ENCODE peak calls at places on chromosomes 16 and 17, in five cellular contexts. One of them, this sample, is unnamed.

GRCh38 chr17:36095992-36096391 is 6.0 kb upstream of the CCL3 start:
- DNase-seq in OCI-LY7: no peak
- DNase-seq in M059J: peak
- DNase-seq in substantia nigra: no peak
- DNase-seq in activated CD4-positive, CD25-positive, alpha-beta regulatory T cell treated with anti-CD3 and anti-CD28 coated beads, Interleukin-2, amount 50 U/mL, for 16 hours: no peak
- DNase-seq in this sample: no peak

GRCh38 chr16:47848481-47849109 is 307.2 kb downstream of the ABCC12 start:
- DNase-seq in OCI-LY7: no peak
- DNase-seq in M059J: peak
- DNase-seq in substantia nigra: peak
- DNase-seq in activated CD4-positive, CD25-positive, alpha-beta regulatory T cell treated with anti-CD3 and anti-CD28 coated beads, Interleukin-2, amount 50 U/mL, for 16 hours: no peak
- DNase-seq in this sample: peak

GRCh38 chr17:73203788-73204479 is 11.1 kb downstream of the COG1 start:
- DNase-seq in OCI-LY7: no peak
- DNase-seq in M059J: no peak
- DNase-seq in substantia nigra: no peak
- DNase-seq in activated CD4-positive, CD25-positive, alpha-beta regulatory T cell treated with anti-CD3 and anti-CD28 coated beads, Interleukin-2, amount 50 U/mL, for 16 hours: no peak
- DNase-seq in this sample: no peak

GRCh38 chr17:54883939-54884338 is 16.7 kb upstream of the TOM1L1 start:
- DNase-seq in OCI-LY7: no peak
- DNase-seq in M059J: no peak
- DNase-seq in substantia nigra: no peak
- DNase-seq in activated CD4-positive, CD25-positive, alpha-beta regulatory T cell treated with anti-CD3 and anti-CD28 coated beads, Interleukin-2, amount 50 U/mL, for 16 hours: no peak
- DNase-seq in this sample: no peak

GRCh38 chr16:15777533-15778203 is 79.2 kb downstream of the MYH11 start:
- DNase-seq in OCI-LY7: peak
- DNase-seq in M059J: peak
- DNase-seq in substantia nigra: no peak
- DNase-seq in activated CD4-positive, CD25-positive, alpha-beta regulatory T cell treated with anti-CD3 and anti-CD28 coated beads, Interleukin-2, amount 50 U/mL, for 16 hours: no peak
- DNase-seq in this sample: peak

GRCh38 chr16:8720080-8720966 is 45.9 kb downstream of the ABAT start:
- DNase-seq in OCI-LY7: peak
- DNase-seq in M059J: peak
- DNase-seq in substantia nigra: peak
- DNase-seq in activated CD4-positive, CD25-positive, alpha-beta regulatory T cell treated with anti-CD3 and anti-CD28 coated beads, Interleukin-2, amount 50 U/mL, for 16 hours: no peak
- DNase-seq in this sample: no peak

GRCh38 chr16:55292491-55292890 is 31.5 kb upstream of the IRX6 start:
- DNase-seq in OCI-LY7: no peak
- DNase-seq in M059J: no peak
- DNase-seq in substantia nigra: no peak
- DNase-seq in activated CD4-positive, CD25-positive, alpha-beta regulatory T cell treated with anti-CD3 and anti-CD28 coated beads, Interleukin-2, amount 50 U/mL, for 16 hours: no peak
- DNase-seq in this sample: no peak

GRCh38 chr17:83014297-83014696 is 65.1 kb upstream of the METRNL start:
- DNase-seq in OCI-LY7: no peak
- DNase-seq in M059J: no peak
- DNase-seq in substantia nigra: no peak
- DNase-seq in activated CD4-positive, CD25-positive, alpha-beta regulatory T cell treated with anti-CD3 and anti-CD28 coated beads, Interleukin-2, amount 50 U/mL, for 16 hours: no peak
- DNase-seq in this sample: no peak

GRCh38 chr16:58913456-58913855 is 179.3 kb upstream of the GOT2 start:
- DNase-seq in OCI-LY7: no peak
- DNase-seq in M059J: no peak
- DNase-seq in substantia nigra: no peak
- DNase-seq in activated CD4-positive, CD25-positive, alpha-beta regulatory T cell treated with anti-CD3 and anti-CD28 coated beads, Interleukin-2, amount 50 U/mL, for 16 hours: no peak
- DNase-seq in this sample: no peak